ENCODE peak calls at places on chromosomes 7 and 10, in five cellular contexts. H is testis, N is foreskin fibroblast, W is brain microvascular endothelial cell, P is fibroblast of mammary gland. Y is an unnamed sample.

GRCh38 chr7:39650676-39651075 is 27.3 kb downstream of the RALA start:
- DNase-seq in P (peak; percentile 94), N (peak; percentile 82), W (peak; percentile 64), H (no peak), Y (no peak)

GRCh38 chr7:151088856-151089699 is 2.8 kb downstream of the AGAP3 start:
- DNase-seq in P (peak; percentile 79), H (peak; percentile 73), N (peak; percentile 42), W (peak; percentile 41), Y (no peak)

GRCh38 chr10:1009071-1009494 is 16.6 kb downstream of the IDI2 start:
- DNase-seq in H (no peak), W (no peak), P (no peak), N (no peak), Y (no peak)

GRCh38 chr7:134942690-134943466 is 43.4 kb upstream of the AGBL3 start:
- DNase-seq in H (no peak), P (no peak), W (no peak), N (no peak), Y (peak; percentile 47)

GRCh38 chr10:120600871-120601644 is 144.0 kb downstream of the PLPP4 start:
- DNase-seq in W (no peak), H (no peak), N (no peak), P (no peak), Y (no peak)

GRCh38 chr7:131307627-131308026 is 20.0 kb upstream of the MKLN1 start:
- DNase-seq in P (no peak), H (no peak), W (no peak), N (no peak), Y (no peak)

GRCh38 chr7:77442631-77443420 is 26.7 kb upstream of the GSAP start:
- DNase-seq in W (peak; percentile 46), N (peak; percentile 68), P (peak; percentile 59), H (no peak), Y (no peak)

GRCh38 chr7:112233048-112233697 is 26.7 kb downstream of the ZNF277 start:
- DNase-seq in P (peak; percentile 26), W (no peak), H (no peak), N (no peak), Y (no peak)

GRCh38 chr10:22852712-22853353 is 75.0 kb upstream of the ARMC3 start:
- DNase-seq in N (no peak), P (no peak), W (no peak), H (no peak), Y (no peak)

GRCh38 chr10:5858811-5859210 is 30.9 kb downstream of the ANKRD16 start:
- DNase-seq in W (no peak), P (no peak), H (no peak), N (no peak), Y (no peak)

GRCh38 chr7:90430614-90431445 is 27.6 kb downstream of the CLDN12 start:
- DNase-seq in H (no peak), W (no peak), N (no peak), P (no peak), Y (no peak)

GRCh38 chr10:43120948-43121290 is 17.3 kb upstream of the CSGALNACT2 start:
- DNase-seq in H (peak; percentile 17), P (no peak), W (no peak), N (no peak), Y (no peak)

GRCh38 chr10:50740351-50740688 is 584 bp downstream of the ASAH2B start:
- DNase-seq in H (no peak), N (peak; percentile 49), P (peak; percentile 72), W (peak; percentile 85), Y (peak; percentile 25)

GRCh38 chr7:25636871-25637283 is 408.6 kb upstream of the NPVF start:
- DNase-seq in N (no peak), P (no peak), H (peak; percentile 85), W (no peak), Y (no peak)

GRCh38 chr7:30144659-30145321 is 10.0 kb downstream of the MTURN start:
- DNase-seq in P (no peak), H (no peak), N (no peak), W (no peak), Y (no peak)

GRCh38 chr10:5018150-5018549 is 14.5 kb upstream of the AKR1C2 start:
- DNase-seq in H (no peak), P (no peak), W (no peak), N (no peak), Y (no peak)

GRCh38 chr10:4241724-4242345 is 456.8 kb upstream of the KLF6 start:
- DNase-seq in P (peak; percentile 100), W (peak; percentile 100), N (peak; percentile 93), H (peak; percentile 65), Y (no peak)

GRCh38 chr10:130962240-130963051 is 349.1 kb downstream of the TCERG1L start:
- DNase-seq in P (no peak), W (no peak), H (no peak), N (no peak), Y (no peak)

GRCh38 chr10:90855126-90855525 is 2.7 kb downstream of the HTR7 start:
- DNase-seq in N (no peak), P (no peak), W (no peak), H (no peak), Y (no peak)

GRCh38 chr10:104293021-104293420 is 24.0 kb downstream of the GSTO2 start:
- DNase-seq in P (peak; percentile 72), H (no peak), N (peak; percentile 57), W (peak; percentile 81), Y (no peak)

GRCh38 chr10:12507165-12507870 is 158.0 kb downstream of the CAMK1D start:
- DNase-seq in H (peak; percentile 12), P (no peak), N (no peak), W (no peak), Y (no peak)

GRCh38 chr10:3935141-3935540 is 150.1 kb upstream of the KLF6 start:
- DNase-seq in H (peak; percentile 40), W (peak; percentile 92), N (peak; percentile 47), P (peak; percentile 92), Y (peak; percentile 16)

GRCh38 chr10:44773565-44773964 is 137.6 kb upstream of the TMEM72 start:
- DNase-seq in P (no peak), N (no peak), H (no peak), W (no peak), Y (no peak)

GRCh38 chr7:87361320-87361719 is 15.9 kb downstream of the CROT start:
- DNase-seq in H (no peak), P (no peak), N (no peak), W (no peak), Y (no peak)

GRCh38 chr10:95408931-95409873 is 118.4 kb upstream of the PDLIM1 start:
- DNase-seq in P (no peak), H (no peak), W (no peak), N (no peak), Y (no peak)

GRCh38 chr10:111207525-111207924 is 130.7 kb downstream of the ADRA2A start:
- DNase-seq in W (no peak), H (no peak), P (no peak), N (no peak), Y (peak; percentile 6)

GRCh38 chr10:122029503-122030199 is 40.7 kb downstream of the TACC2 start:
- DNase-seq in N (no peak), H (no peak), W (no peak), P (no peak), Y (no peak)

GRCh38 chr10:103395754-103396066 is 565 bp downstream of the ATP5MK start:
- DNase-seq in W (no peak), P (peak; percentile 0), H (no peak), N (no peak), Y (no peak)

GRCh38 chr10:118635674-118636402 is 40.4 kb upstream of the PRLHR start:
- DNase-seq in W (no peak), N (no peak), H (no peak), P (no peak), Y (no peak)

DNA sequence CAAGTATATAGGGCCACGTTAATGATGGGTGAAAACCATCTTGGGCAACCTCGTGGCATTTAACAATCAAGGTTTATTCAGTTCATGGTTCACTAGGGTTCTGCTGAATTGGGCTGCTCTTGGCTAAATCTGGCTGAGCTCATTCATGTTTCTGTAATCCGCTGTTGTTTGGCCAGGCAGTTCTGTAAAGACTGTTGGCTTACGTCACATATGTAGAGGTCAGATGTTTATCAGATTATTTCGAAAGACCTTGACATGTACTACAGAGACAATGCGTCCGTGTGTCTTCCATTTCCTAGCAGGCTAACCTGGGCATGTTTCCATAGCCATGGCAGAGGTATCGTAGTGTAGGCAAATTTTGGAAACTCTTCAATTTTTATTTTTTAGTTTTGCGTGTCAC is 190.0 kb upstream of the ZWINT start:
- DNase-seq in N (no peak), P (no peak), W (no peak), H (no peak), Y (no peak)
- TF ChIP-seq CTCF in N (no peak), P (no peak), W (no peak), H (no peak), Y (no peak)

GRCh38 chr10:69643779-69644657 is 14.0 kb downstream of the FAM241B start:
- DNase-seq in P (no peak), N (no peak), W (no peak), H (no peak), Y (no peak)
- H3K4me3 ChIP-seq in P (no peak overlapping the region), N (no peak overlapping the region), W (no peak overlapping the region), H (no peak overlapping the region), Y (no peak overlapping the region)

GRCh38 chr7:33910756-33911155 is 5.4 kb downstream of the BMPER start:
- DNase-seq in H (no peak), W (no peak), P (no peak), N (no peak), Y (no peak)

GRCh38 chr7:33906697-33907096 is 1.4 kb downstream of the BMPER start:
- DNase-seq in W (no peak), P (no peak), H (no peak), N (no peak), Y (no peak)

GRCh38 chr7:33907625-33908024 is 2.3 kb downstream of the BMPER start:
- DNase-seq in P (no peak), N (no peak), W (no peak), H (no peak), Y (no peak)

GRCh38 chr7:33909755-33910154 is 4.4 kb downstream of the BMPER start:
- DNase-seq in N (no peak), H (no peak), P (peak; percentile 58), W (no peak), Y (no peak)

GRCh38 chr7:33909312-33909711 is 4.0 kb downstream of the BMPER start:
- DNase-seq in P (peak; percentile 27), H (no peak), N (no peak), W (no peak), Y (no peak)
- TF ChIP-seq CTCF in P (peak; percentile 16), H (no peak), N (no peak), W (no peak), Y (no peak)

DNA sequence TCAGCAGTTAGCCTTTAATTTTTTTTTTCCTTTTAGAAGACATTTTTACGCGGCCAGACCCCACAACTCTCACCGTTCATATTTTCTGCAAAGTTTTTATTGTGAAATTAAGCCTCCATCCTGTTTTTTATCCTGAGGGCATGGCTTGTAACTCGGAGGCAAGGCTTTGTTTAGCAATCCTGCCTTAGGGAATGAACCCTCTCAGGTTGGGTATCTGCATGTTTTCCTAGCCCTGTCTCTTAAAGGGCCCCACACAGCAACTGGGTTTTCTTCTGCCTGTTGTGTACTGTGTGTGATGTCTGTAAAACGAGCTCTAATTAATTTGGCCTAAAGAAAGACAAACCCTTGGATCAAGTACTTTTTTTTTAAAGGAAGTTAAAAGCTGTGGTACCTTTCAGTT is 130.2 kb upstream of the COBL start:
- DNase-seq in H (no peak), P (no peak), W (no peak), N (no peak), Y (no peak)
- H3K4me3 ChIP-seq in H (peak overlapping the region; percentile 21), P (no peak overlapping the region), W (no peak overlapping the region), N (no peak overlapping the region), Y (no peak overlapping the region)

GRCh38 chr10:81920213-81920829 is 45.3 kb downstream of the NRG3 start:
- DNase-seq in P (no peak), W (no peak), H (peak; percentile 20), N (no peak), Y (no peak)
- TF ChIP-seq CTCF in P (no peak), W (peak; percentile 62), H (no peak), N (no peak), Y (peak; percentile 85)

Y was measured in epithelial cell of proximal tubule.